ENCODE peak calls at places on chromosomes 6 and 20, in seven cellular contexts. S, V, I, N, M, G and H are unnamed samples.

GRCh38 chr20:45343867-45344721 is 4.1 kb downstream of the SDC4 start:
- DNase-seq in G (peak; percentile 93), N (no peak), V (no peak), I (peak; percentile 80), S (peak; percentile 91), M (no peak), H (no peak)

GRCh38 chr6:17484201-17484606 is 90.8 kb downstream of the CAP2 start:
- DNase-seq in S (no peak), I (no peak), G (no peak), M (no peak), N (no peak), V (no peak), H (no peak)

GRCh38 chr6:130945401-130945919 is 117.6 kb downstream of the EPB41L2 start:
- DNase-seq in S (peak; percentile 75), V (no peak), N (no peak), M (no peak), G (peak; percentile 33), I (no peak), H (no peak)

GRCh38 chr20:62980970-62981369 is 25.8 kb downstream of the BHLHE23 start:
- DNase-seq in I (no peak), G (no peak), V (peak; percentile 73), S (peak; percentile 6), N (no peak), M (peak; percentile 69), H (no peak)

GRCh38 chr6:78436335-78436734 is 431.0 kb upstream of the IRAK1BP1 start:
- DNase-seq in G (peak; percentile 33), N (no peak), M (peak; percentile 7), V (no peak), S (peak; percentile 20), I (no peak), H (no peak)

GRCh38 chr6:142886431-142887170 is 58.4 kb downstream of the HIVEP2 start:
- DNase-seq in G (peak; percentile 69), I (no peak), N (no peak), M (no peak), V (no peak), S (peak; percentile 59), H (no peak)

GRCh38 chr20:52166150-52166549 is 25.4 kb downstream of the ZFP64 start:
- DNase-seq in M (no peak), G (no peak), I (no peak), V (no peak), S (no peak), N (no peak), H (no peak)

GRCh38 chr20:61631770-61632169 is 379.7 kb downstream of the CDH4 start:
- DNase-seq in I (no peak), M (no peak), G (no peak), N (no peak), V (no peak), S (no peak), H (no peak)

GRCh38 chr6:141677598-141678211 is 455.0 kb upstream of the GJE1 start:
- DNase-seq in V (peak; percentile 4), M (peak; percentile 56), G (peak; percentile 47), S (peak; percentile 62), N (no peak), I (no peak), H (peak; percentile 3)

GRCh38 chr20:710762-711120 is 35.1 kb upstream of the SCRT2 start:
- DNase-seq in V (no peak), I (no peak), S (no peak), G (no peak), M (no peak), N (no peak), H (no peak)

GRCh38 chr20:63095718-63096654 is 89.2 kb upstream of the BHLHE23 start:
- DNase-seq in S (no peak), G (no peak), I (no peak), M (no peak), V (no peak), N (no peak), H (no peak)

GRCh38 chr20:58818585-58819285 is 32.0 kb downstream of the GNAS-AS1 start:
- DNase-seq in I (no peak), S (peak; percentile 48), G (peak; percentile 89), V (no peak), M (no peak), N (no peak), H (no peak)

GRCh38 chr6:37456816-37457560 is 24.0 kb downstream of the CMTR1 start:
- DNase-seq in M (no peak), G (peak; percentile 82), I (no peak), N (no peak), S (peak; percentile 87), V (no peak), H (no peak)

GRCh38 chr6:2911171-2911570 is 8.1 kb upstream of the SERPINB9 start:
- DNase-seq in S (no peak), I (no peak), V (no peak), M (no peak), G (no peak), N (no peak), H (no peak)

GRCh38 chr6:22512716-22513452 is 56.5 kb upstream of the HDGFL1 start:
- DNase-seq in G (peak; percentile 86), N (no peak), V (no peak), I (no peak), M (no peak), S (peak; percentile 79), H (no peak)

GRCh38 chr6:24140572-24140971 is 14.6 kb downstream of the NRSN1 start:
- DNase-seq in S (no peak), V (no peak), I (no peak), G (no peak), N (no peak), M (no peak), H (no peak)
- H3K4me1 ChIP-seq in S (no peaks in the 10 kb centered on the region), V (no peaks in the 10 kb centered on the region), I (no peaks in the 10 kb centered on the region), G (no peaks in the 10 kb centered on the region), N (no peaks in the 10 kb centered on the region), M (no peaks in the 10 kb centered on the region), H (no peaks in the 10 kb centered on the region)

GRCh38 chr20:31811198-31811597 is 8.0 kb upstream of the MYLK2 start:
- DNase-seq in V (no peak), G (no peak), M (no peak), I (no peak), S (no peak), N (no peak), H (no peak)
- H3K4me1 ChIP-seq in V (peaks cover 10% of the 10 kb centered on the region), G (peaks cover 25% of the 10 kb centered on the region), M (peaks cover 6% of the 10 kb centered on the region), I (no peaks in the 10 kb centered on the region), S (peaks cover 29% of the 10 kb centered on the region), N (no peaks in the 10 kb centered on the region), H (peaks cover 9% of the 10 kb centered on the region)

GRCh38 chr6:158041788-158042187 is 60.1 kb downstream of the SYNJ2 start:
- DNase-seq in N (no peak), S (no peak), M (no peak), I (no peak), G (no peak), V (no peak), H (no peak)

GRCh38 chr6:158041370-158041769 is 59.7 kb downstream of the SYNJ2 start:
- DNase-seq in I (no peak), M (no peak), V (no peak), S (no peak), N (no peak), G (no peak), H (no peak)

GRCh38 chr6:158040804-158041347 is 59.2 kb downstream of the SYNJ2 start:
- DNase-seq in I (no peak), N (no peak), S (peak; percentile 69), M (no peak), G (peak; percentile 90), V (no peak), H (no peak)

GRCh38 chr6:158043008-158043407 is 61.3 kb downstream of the SYNJ2 start:
- DNase-seq in M (no peak), V (no peak), S (no peak), G (no peak), N (no peak), I (no peak), H (no peak)

GRCh38 chr6:158042245-158042798 is 60.7 kb downstream of the SYNJ2 start:
- DNase-seq in M (no peak), V (peak; percentile 89), N (no peak), I (no peak), G (peak; percentile 93), S (peak; percentile 76), H (no peak)
- H3K4me1 ChIP-seq in M (peaks cover 6% of the 10 kb centered on the region), V (peaks cover 44% of the 10 kb centered on the region), N (peaks cover 11% of the 10 kb centered on the region), I (peaks cover 11% of the 10 kb centered on the region), G (peaks cover 43% of the 10 kb centered on the region), S (peaks cover 27% of the 10 kb centered on the region), H (peaks cover 21% of the 10 kb centered on the region)

DNA sequence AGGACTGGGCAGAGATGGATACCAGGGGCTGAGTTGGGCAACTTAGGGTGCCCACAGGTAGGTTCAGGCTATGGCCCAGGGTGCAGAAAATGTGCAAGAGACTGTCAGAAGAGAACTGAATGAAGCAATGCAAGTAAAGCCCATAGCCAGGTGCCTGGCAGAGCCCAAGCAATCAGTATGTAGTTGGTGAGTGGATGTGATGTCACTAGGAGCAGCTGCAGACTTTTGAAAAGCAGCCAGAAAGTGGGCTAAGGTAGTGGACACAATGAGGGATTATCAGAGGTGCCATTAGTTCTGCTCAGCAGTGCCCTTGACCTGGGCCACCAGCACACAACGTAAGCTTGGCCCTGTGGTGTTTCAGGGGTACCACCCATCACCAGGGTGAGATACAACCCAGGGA is 135.3 kb downstream of the SOBP start:
- DNase-seq in M (no peak), I (no peak), N (no peak), S (no peak), V (no peak), G (no peak), H (no peak)
- H3K4me1 ChIP-seq in M (peaks cover 68% of the 10 kb centered on the region), I (no peaks in the 10 kb centered on the region), N (no peaks in the 10 kb centered on the region), S (no peaks in the 10 kb centered on the region), V (no peaks in the 10 kb centered on the region), G (peaks cover 4% of the 10 kb centered on the region), H (peaks cover 4% of the 10 kb centered on the region)